ENCODE peak calls at places on chromosomes 2 and 18, in nine cellular contexts. P, J, B, S, C, R, H, O and F are unnamed samples.

GRCh38 chr18:38301621-38302020 is 736.0 kb upstream of the CELF4 start:
- DNase-seq in P (no peak), J (no peak), B (peak), S (no peak), C (no peak), R (no peak), H (no peak), O (peak), F (peak)

GRCh38 chr2:234806818-234807217 is 145.0 kb upstream of the SH3BP4 start:
- DNase-seq in P (no peak), J (no peak), B (no peak), S (no peak), C (no peak), R (no peak), H (no peak), O (no peak), F (no peak)

GRCh38 chr2:96649342-96649741 is 6.8 kb downstream of the FER1L5 start:
- DNase-seq in P (no peak), J (no peak), B (no peak), S (no peak), C (no peak), R (no peak), H (no peak), O (no peak), F (no peak)

GRCh38 chr2:135198481-135198880 is 146.4 kb downstream of the RAB3GAP1 start:
- DNase-seq in P (no peak), J (no peak), B (no peak), S (no peak), C (no peak), R (no peak), H (no peak), O (no peak), F (no peak)

GRCh38 chr2:121955313-121956211 is 200.1 kb downstream of the TSN start:
- DNase-seq in P (no peak), J (no peak), B (no peak), S (no peak), C (no peak), R (no peak), H (no peak), O (no peak), F (no peak)

GRCh38 chr2:157479081-157480027 is 35.5 kb upstream of the CYTIP start:
- DNase-seq in P (no peak), J (no peak), B (no peak), S (no peak), C (no peak), R (no peak), H (no peak), O (no peak), F (peak)

GRCh38 chr2:219126555-219126954 is 34.1 kb downstream of the NHEJ1 start:
- DNase-seq in P (no peak), J (no peak), B (no peak), S (no peak), C (no peak), R (no peak), H (no peak), O (peak), F (no peak)

GRCh38 chr2:10475811-10476660 is 27.9 kb upstream of the ODC1 start:
- DNase-seq in P (no peak), J (no peak), B (no peak), S (peak), C (no peak), R (no peak), H (no peak), O (no peak), F (no peak)

GRCh38 chr2:210584834-210585233 is 28.4 kb downstream of the CPS1 start:
- DNase-seq in P (no peak), J (peak), B (no peak), S (no peak), C (no peak), R (no peak), H (peak), O (peak), F (no peak)

GRCh38 chr18:5961097-5961827 is 65.9 kb upstream of the TMEM200C start:
- DNase-seq in P (no peak), J (no peak), B (no peak), S (no peak), C (peak), R (no peak), H (no peak), O (no peak), F (no peak)

GRCh38 chr18:46756559-46757201 is at the start of gene ST8SIA5:
- DNase-seq in P (no peak), J (no peak), B (no peak), S (peak), C (no peak), R (peak), H (no peak), O (no peak), F (no peak)

GRCh38 chr2:10061221-10061925 is 18.0 kb downstream of the KLF11 start:
- DNase-seq in P (no peak), J (no peak), B (peak), S (no peak), C (no peak), R (no peak), H (no peak), O (no peak), F (no peak)

GRCh38 chr2:230067990-230068657 is 600 bp downstream of the SLC16A14 start:
- DNase-seq in P (no peak), J (peak), B (peak), S (peak), C (peak), R (peak), H (peak), O (peak), F (peak)

GRCh38 chr2:66694087-66694858 is 259.3 kb downstream of the MEIS1 start:
- DNase-seq in P (no peak), J (no peak), B (no peak), S (no peak), C (no peak), R (no peak), H (no peak), O (no peak), F (no peak)

GRCh38 chr2:3284657-3285630 is 92.7 kb downstream of the EIPR1 start:
- DNase-seq in P (no peak), J (no peak), B (no peak), S (no peak), C (no peak), R (no peak), H (no peak), O (no peak), F (no peak)

GRCh38 chr18:46793565-46793964 is 36.7 kb upstream of the ST8SIA5 start:
- DNase-seq in P (peak), J (no peak), B (no peak), S (no peak), C (no peak), R (no peak), H (no peak), O (peak), F (no peak)

GRCh38 chr18:69002233-69002632 is 204.4 kb downstream of the CCDC102B start:
- DNase-seq in P (no peak), J (no peak), B (no peak), S (peak), C (no peak), R (no peak), H (no peak), O (no peak), F (no peak)

GRCh38 chr18:43671431-43671830 is 394.1 kb upstream of the SYT4 start:
- DNase-seq in P (no peak), J (peak), B (no peak), S (no peak), C (no peak), R (no peak), H (no peak), O (peak), F (no peak)

GRCh38 chr2:186780701-186781316 is 68.2 kb downstream of the ZSWIM2 start:
- DNase-seq in P (no peak), J (peak), B (peak), S (peak), C (peak), R (peak), H (peak), O (peak), F (peak)

GRCh38 chr18:79521806-79522205 is 126.1 kb downstream of the NFATC1 start:
- DNase-seq in P (no peak), J (no peak), B (no peak), S (no peak), C (no peak), R (no peak), H (no peak), O (no peak), F (no peak)

GRCh38 chr2:226981731-226982373 is 146.0 kb downstream of the RHBDD1 start:
- DNase-seq in P (peak), J (no peak), B (no peak), S (no peak), C (no peak), R (no peak), H (no peak), O (no peak), F (no peak)

GRCh38 chr2:217000406-217000805 is 140.5 kb upstream of the TNP1 start:
- DNase-seq in P (no peak), J (no peak), B (no peak), S (no peak), C (peak), R (no peak), H (no peak), O (peak), F (no peak)

GRCh38 chr2:238339395-238339780 is 19.1 kb downstream of the TRAF3IP1 start:
- DNase-seq in P (no peak), J (no peak), B (peak), S (no peak), C (no peak), R (no peak), H (no peak), O (peak), F (no peak)

GRCh38 chr18:76494541-76495403 is at the start of gene ZNF516:
- DNase-seq in P (no peak), J (peak), B (no peak), S (peak), C (peak), R (peak), H (peak), O (no peak), F (no peak)

GRCh38 chr2:10549621-10550020 is 101.5 kb upstream of the ODC1 start:
- DNase-seq in P (no peak), J (no peak), B (no peak), S (no peak), C (no peak), R (no peak), H (no peak), O (no peak), F (no peak)

GRCh38 chr2:158902005-158902398 is 66.4 kb upstream of the TANC1 start:
- DNase-seq in P (no peak), J (no peak), B (no peak), S (no peak), C (no peak), R (no peak), H (no peak), O (no peak), F (no peak)

GRCh38 chr2:158904126-158904525 is 64.3 kb upstream of the TANC1 start:
- DNase-seq in P (no peak), J (no peak), B (no peak), S (no peak), C (no peak), R (peak), H (no peak), O (no peak), F (no peak)

GRCh38 chr2:158905824-158906223 is 62.6 kb upstream of the TANC1 start:
- DNase-seq in P (no peak), J (peak), B (no peak), S (no peak), C (no peak), R (no peak), H (peak), O (no peak), F (no peak)

GRCh38 chr2:158904620-158905177 is 63.7 kb upstream of the TANC1 start:
- DNase-seq in P (no peak), J (no peak), B (no peak), S (no peak), C (no peak), R (no peak), H (no peak), O (no peak), F (no peak)

DNA sequence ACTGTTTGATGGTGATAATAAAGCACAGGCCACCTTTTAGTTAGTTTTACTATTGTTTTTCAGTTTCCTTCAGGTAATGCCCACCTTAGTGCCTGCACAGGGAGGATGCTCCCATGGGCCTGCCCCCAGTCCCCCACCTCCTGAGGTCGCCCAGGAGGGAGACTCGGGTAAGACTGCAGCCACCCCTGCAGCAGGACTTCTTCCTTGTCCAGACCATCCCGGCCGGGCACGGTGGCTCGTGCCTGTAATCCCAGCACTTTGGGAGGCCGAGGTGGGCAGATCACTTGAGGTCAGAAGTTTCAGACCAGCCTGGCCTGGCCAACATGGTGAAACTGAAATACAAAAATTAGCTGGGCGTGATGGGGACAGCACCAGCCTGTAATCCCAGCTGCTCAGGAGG is 68.1 kb upstream of the TANC1 start:
- DNase-seq in P (no peak), J (no peak), B (no peak), S (no peak), C (no peak), R (no peak), H (no peak), O (no peak), F (no peak)
- H2AFZ ChIP-seq in P (no peak), J (no peak), B (no peak), S (no peak), C (no peak), R (no peak), H (no peak), O (no peak), F (no peak)

GRCh38 chr2:195408811-195409210 is 248.2 kb upstream of the SLC39A10 start:
- DNase-seq in P (no peak), J (peak), B (no peak), S (no peak), C (no peak), R (no peak), H (no peak), O (no peak), F (no peak)

GRCh38 chr2:195407782-195408181 is 249.2 kb upstream of the SLC39A10 start:
- DNase-seq in P (peak), J (peak), B (peak), S (no peak), C (no peak), R (peak), H (peak), O (peak), F (no peak)

GRCh38 chr2:195408196-195408595 is 248.8 kb upstream of the SLC39A10 start:
- DNase-seq in P (no peak), J (no peak), B (no peak), S (no peak), C (no peak), R (no peak), H (no peak), O (no peak), F (no peak)

GRCh38 chr2:195411219-195411687 is 245.8 kb upstream of the SLC39A10 start:
- DNase-seq in P (no peak), J (peak), B (no peak), S (no peak), C (no peak), R (peak), H (peak), O (peak), F (no peak)

DNA sequence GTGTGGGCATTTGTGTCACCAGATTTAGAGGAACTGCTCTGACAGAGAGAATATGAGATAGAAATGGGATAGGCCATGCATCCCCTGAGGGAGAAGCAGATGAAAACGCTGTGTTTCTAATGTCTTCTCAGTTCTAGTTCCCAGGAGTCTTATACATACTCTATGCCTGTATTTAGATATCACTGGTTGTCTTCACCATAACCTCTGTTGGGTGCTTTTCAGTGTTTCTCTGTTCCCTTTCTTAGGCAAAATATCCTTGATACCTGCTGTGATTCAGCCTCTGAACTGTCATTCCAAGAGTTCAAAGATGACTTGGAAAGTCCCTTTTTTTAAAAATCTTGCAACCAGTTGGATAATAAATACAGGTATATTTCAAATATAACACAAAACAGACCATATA is 246.8 kb upstream of the SLC39A10 start:
- DNase-seq in P (no peak), J (no peak), B (no peak), S (no peak), C (no peak), R (no peak), H (no peak), O (no peak), F (no peak)
- H2AFZ ChIP-seq in P (peak), J (no peak), B (no peak), S (no peak), C (no peak), R (no peak), H (no peak), O (no peak), F (no peak)

GRCh38 chr2:204260906-204261305 is 284.4 kb upstream of the PARD3B start:
- DNase-seq in P (no peak), J (no peak), B (no peak), S (peak), C (no peak), R (no peak), H (no peak), O (no peak), F (no peak)

GRCh38 chr2:204258900-204259299 is 286.4 kb upstream of the PARD3B start:
- DNase-seq in P (no peak), J (no peak), B (no peak), S (no peak), C (no peak), R (no peak), H (no peak), O (no peak), F (no peak)

GRCh38 chr2:204264068-204264693 is 281.1 kb upstream of the PARD3B start:
- DNase-seq in P (no peak), J (no peak), B (no peak), S (peak), C (no peak), R (no peak), H (no peak), O (no peak), F (no peak)

GRCh38 chr2:204261776-204262175 is 283.5 kb upstream of the PARD3B start:
- DNase-seq in P (no peak), J (no peak), B (no peak), S (no peak), C (no peak), R (no peak), H (no peak), O (no peak), F (no peak)

GRCh38 chr2:204260162-204260877 is 285.0 kb upstream of the PARD3B start:
- DNase-seq in P (peak), J (peak), B (peak), S (peak), C (peak), R (peak), H (peak), O (peak), F (peak)
- H2AFZ ChIP-seq in P (no peak), J (peak), B (no peak), S (no peak), C (no peak), R (peak), H (no peak), O (no peak), F (no peak)

GRCh38 chr2:74149249-74149530 is 1.5 kb upstream of the BOLA3 start:
- DNase-seq in P (peak), J (no peak), B (no peak), S (no peak), C (peak), R (no peak), H (no peak), O (no peak), F (no peak)

GRCh38 chr2:74146929-74147728 is 583 bp downstream of the BOLA3 start:
- DNase-seq in P (peak), J (peak), B (peak), S (no peak), C (peak), R (peak), H (peak), O (peak), F (peak)

GRCh38 chr2:74147729-74148456 is at the start of gene BOLA3:
- DNase-seq in P (peak), J (peak), B (peak), S (peak), C (peak), R (peak), H (peak), O (peak), F (peak)

GRCh38 chr2:74148457-74149248 is 941 bp upstream of the BOLA3 start:
- DNase-seq in P (no peak), J (no peak), B (peak), S (no peak), C (no peak), R (peak), H (no peak), O (no peak), F (no peak)

GRCh38 chr2:74149570-74150319 is 2.0 kb upstream of the BOLA3 start:
- DNase-seq in P (peak), J (no peak), B (no peak), S (no peak), C (no peak), R (no peak), H (no peak), O (no peak), F (no peak)
- H2AFZ ChIP-seq in P (peak), J (no peak), B (no peak), S (no peak), C (no peak), R (no peak), H (no peak), O (no peak), F (no peak)

GRCh38 chr2:195532255-195532627 is 124.8 kb upstream of the SLC39A10 start:
- DNase-seq in P (no peak), J (no peak), B (no peak), S (no peak), C (no peak), R (peak), H (no peak), O (no peak), F (no peak)

GRCh38 chr2:195532628-195533271 is 124.3 kb upstream of the SLC39A10 start:
- DNase-seq in P (peak), J (peak), B (no peak), S (no peak), C (peak), R (peak), H (peak), O (peak), F (peak)

GRCh38 chr2:195531754-195532153 is 125.3 kb upstream of the SLC39A10 start:
- DNase-seq in P (no peak), J (peak), B (no peak), S (no peak), C (no peak), R (peak), H (peak), O (no peak), F (no peak)

GRCh38 chr2:195535911-195536522 is 121.0 kb upstream of the SLC39A10 start:
- DNase-seq in P (peak), J (no peak), B (no peak), S (no peak), C (no peak), R (no peak), H (no peak), O (no peak), F (peak)

DNA sequence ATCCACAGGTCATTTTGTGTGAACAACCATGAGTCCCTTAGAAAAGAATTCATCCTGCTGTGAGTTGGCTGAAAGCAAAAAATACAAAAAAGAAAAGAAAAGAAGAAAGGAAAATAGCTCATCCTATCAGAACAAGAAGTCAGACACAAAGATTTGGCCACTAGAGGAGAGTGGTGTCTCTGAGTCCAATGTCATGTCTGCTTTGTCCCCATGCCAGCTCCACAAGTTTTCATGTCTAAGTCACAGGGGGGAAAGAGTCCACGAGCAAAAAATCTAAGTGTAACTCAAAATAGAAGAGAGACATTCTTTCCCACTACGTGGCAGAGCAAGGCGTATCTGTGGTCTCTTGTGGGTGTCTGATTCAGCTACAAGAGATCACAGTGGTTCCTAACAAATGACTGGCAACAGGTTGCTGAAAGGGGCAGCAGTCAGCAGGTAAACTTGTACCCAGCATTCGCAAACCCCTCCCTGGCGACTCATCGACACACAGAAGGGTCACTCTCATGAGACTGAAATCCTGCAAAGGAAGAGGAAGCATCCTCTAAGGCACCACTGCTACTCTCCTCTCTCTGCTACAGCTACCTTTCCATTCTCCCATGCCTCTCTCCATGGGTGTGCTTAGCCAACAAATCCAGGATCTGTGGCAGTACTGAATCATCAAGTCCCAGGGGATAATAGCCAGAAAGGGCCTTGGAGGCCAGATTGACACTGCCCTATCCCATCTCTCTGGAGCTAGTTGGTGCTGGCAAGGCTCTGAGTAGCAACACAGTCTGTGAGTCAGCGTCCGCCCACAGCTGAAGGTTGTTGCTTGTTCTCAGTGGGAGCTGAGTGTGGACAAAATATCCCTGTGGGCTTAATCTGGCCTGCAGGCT is 123.0 kb upstream of the SLC39A10 start:
- DNase-seq in P (peak), J (peak), B (no peak), S (no peak), C (peak), R (peak), H (peak), O (peak), F (no peak)
- H2AFZ ChIP-seq in P (peak), J (peak), B (no peak), S (no peak), C (peak), R (peak), H (peak), O (peak), F (no peak)